ENCODE peak calls at places on chromosome 16, in eight cellular contexts. U is small intestine, I is cardiac muscle cell, L is heart right ventricle, Z is left ventricle myocardium inferior, O is H9, E is uterus, P is tibial artery. C is an unnamed sample.

GRCh38 chr16:30602595-30603277 is 7.5 kb downstream of the ZNF689 start:
- DNase-seq in U (no peak), I (no peak), L (no peak), Z (no peak), O (no peak), E (no peak), P (no peak), C (no peak)

GRCh38 chr16:55051571-55051970 is 120.9 kb downstream of the IRX5 start:
- DNase-seq in U (no peak), I (no peak), L (no peak), Z (no peak), O (peak; percentile 14), E (no peak), P (peak; percentile 31), C (no peak)

GRCh38 chr16:70713781-70714180 is 27.9 kb upstream of the MTSS2 start:
- DNase-seq in U (no peak), I (no peak), L (no peak), Z (no peak), O (no peak), E (no peak), P (no peak), C (no peak)

GRCh38 chr16:67244387-67245188 is 2.7 kb downstream of the FHOD1 start:
- DNase-seq in U (peak; percentile 61), I (no peak), L (peak; percentile 86), Z (peak; percentile 77), O (no peak), E (peak; percentile 48), P (peak; percentile 86), C (peak; percentile 92)

GRCh38 chr16:83969771-83970429 is 1.9 kb downstream of the NECAB2 start:
- DNase-seq in U (no peak), I (no peak), L (no peak), Z (peak; percentile 10), O (no peak), E (no peak), P (no peak), C (peak; percentile 59)

GRCh38 chr16:70157477-70158260 is 15.9 kb upstream of the CLEC18C start:
- DNase-seq in U (no peak), I (no peak), L (no peak), Z (no peak), O (no peak), E (no peak), P (no peak), C (no peak)

GRCh38 chr16:75116081-75116910 is at the start of gene LDHD:
- DNase-seq in U (peak; percentile 79), I (peak; percentile 75), L (peak; percentile 79), Z (peak; percentile 83), O (peak; percentile 88), E (peak; percentile 72), P (peak; percentile 94), C (peak; percentile 94)

GRCh38 chr16:11098601-11099377 is 154.4 kb downstream of the CLEC16A start:
- DNase-seq in U (no peak), I (no peak), L (no peak), Z (no peak), O (no peak), E (peak; percentile 37), P (peak; percentile 50), C (no peak)

GRCh38 chr16:8950580-8951077 is 13.1 kb downstream of the USP7 start:
- DNase-seq in U (no peak), I (peak; percentile 34), L (no peak), Z (no peak), O (no peak), E (no peak), P (no peak), C (no peak)

GRCh38 chr16:4500283-4500682 is 24.1 kb downstream of the HMOX2 start:
- DNase-seq in U (peak; percentile 49), I (peak; percentile 47), L (no peak), Z (no peak), O (no peak), E (no peak), P (no peak), C (no peak)

GRCh38 chr16:69796285-69797118 is 34.4 kb downstream of the WWP2 start:
- DNase-seq in U (peak; percentile 77), I (peak; percentile 78), L (peak; percentile 40), Z (no peak), O (peak; percentile 54), E (peak; percentile 25), P (no peak), C (no peak)

GRCh38 chr16:549544-550263 is 10.5 kb upstream of the PRR35 start:
- DNase-seq in U (no peak), I (no peak), L (no peak), Z (no peak), O (peak; percentile 72), E (no peak), P (no peak), C (no peak)

GRCh38 chr16:74997042-74997491 is 1.8 kb upstream of the ZNRF1 start:
- DNase-seq in U (no peak), I (no peak), L (no peak), Z (no peak), O (no peak), E (no peak), P (no peak), C (no peak)

GRCh38 chr16:27547851-27548250 is 1.9 kb downstream of the GTF3C1 start:
- DNase-seq in U (no peak), I (no peak), L (no peak), Z (no peak), O (no peak), E (no peak), P (no peak), C (no peak)

GRCh38 chr16:27549607-27549856 is 181 bp downstream of the GTF3C1 start:
- DNase-seq in U (no peak), I (no peak), L (no peak), Z (no peak), O (no peak), E (no peak), P (no peak), C (no peak)

GRCh38 chr16:27549857-27550581 is at the start of the genes GTF3C1 and KATNIP:
- DNase-seq in U (peak; percentile 100), I (peak; percentile 100), L (peak; percentile 100), Z (peak; percentile 100), O (peak; percentile 99), E (peak; percentile 100), P (peak; percentile 100), C (peak; percentile 100)

GRCh38 chr16:27551046-27551445 is 1.1 kb downstream of the KATNIP start:
- DNase-seq in U (no peak), I (no peak), L (no peak), Z (no peak), O (no peak), E (no peak), P (no peak), C (no peak)

GRCh38 chr16:27550582-27550920 is 607 bp downstream of the KATNIP start:
- DNase-seq in U (peak; percentile 1), I (no peak), L (no peak), Z (no peak), O (no peak), E (no peak), P (no peak), C (no peak)
- H3K27ac ChIP-seq in U (no peak overlapping the region), I (no peak overlapping the region), L (peak overlapping the region; percentile 90), Z (peak overlapping the region; percentile 90), O (no peak overlapping the region), E (peak overlapping the region; percentile 83), P (peak overlapping the region; percentile 82), C (peak overlapping the region; percentile 47)

DNA sequence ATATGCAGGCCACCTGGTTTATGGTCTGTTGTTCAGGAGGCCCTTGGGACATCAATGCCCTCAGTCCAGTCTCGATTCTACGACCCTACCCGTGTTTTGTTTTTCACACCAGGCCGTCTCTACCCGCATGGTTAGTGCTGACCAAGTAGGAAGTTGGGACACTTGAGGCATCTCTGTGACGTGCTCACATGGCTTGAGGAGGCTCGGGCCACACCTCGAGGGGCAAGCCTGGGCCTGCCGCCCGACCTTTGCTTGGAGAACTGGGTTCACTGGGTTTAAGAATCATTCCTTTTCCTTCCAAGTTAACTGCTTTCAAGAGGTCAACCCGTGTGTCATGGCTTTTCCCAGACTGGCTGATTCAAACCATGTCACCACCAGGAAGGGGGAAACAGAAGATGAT is 86.8 kb downstream of the CMIP start:
- DNase-seq in U (peak; percentile 93), I (no peak), L (no peak), Z (no peak), O (no peak), E (no peak), P (no peak), C (peak; percentile 68)
- H3K4me1 ChIP-seq in U (peaks cover 22% of the 10 kb centered on the region), I (peaks cover 3% of the 10 kb centered on the region), L (peaks cover 15% of the 10 kb centered on the region), Z (peaks cover 13% of the 10 kb centered on the region), O (peaks cover 3% of the 10 kb centered on the region), E (peaks cover 2% of the 10 kb centered on the region), P (no peaks in the 10 kb centered on the region), C (peaks cover 44% of the 10 kb centered on the region)

GRCh38 chr16:50677351-50677750 is 3.8 kb downstream of the SNX20 start:
- DNase-seq in U (no peak), I (no peak), L (no peak), Z (no peak), O (peak; percentile 45), E (no peak), P (peak; percentile 37), C (no peak)

GRCh38 chr16:50675686-50676610 is 5.2 kb downstream of the SNX20 start:
- DNase-seq in U (no peak), I (no peak), L (no peak), Z (no peak), O (no peak), E (no peak), P (no peak), C (peak; percentile 56)

GRCh38 chr16:50679266-50679665 is 1.8 kb downstream of the SNX20 start:
- DNase-seq in U (no peak), I (peak; percentile 15), L (no peak), Z (no peak), O (no peak), E (no peak), P (peak; percentile 65), C (no peak)

GRCh38 chr16:50674831-50675230 is 6.3 kb downstream of the SNX20 start:
- DNase-seq in U (no peak), I (no peak), L (no peak), Z (no peak), O (no peak), E (no peak), P (no peak), C (no peak)

DNA sequence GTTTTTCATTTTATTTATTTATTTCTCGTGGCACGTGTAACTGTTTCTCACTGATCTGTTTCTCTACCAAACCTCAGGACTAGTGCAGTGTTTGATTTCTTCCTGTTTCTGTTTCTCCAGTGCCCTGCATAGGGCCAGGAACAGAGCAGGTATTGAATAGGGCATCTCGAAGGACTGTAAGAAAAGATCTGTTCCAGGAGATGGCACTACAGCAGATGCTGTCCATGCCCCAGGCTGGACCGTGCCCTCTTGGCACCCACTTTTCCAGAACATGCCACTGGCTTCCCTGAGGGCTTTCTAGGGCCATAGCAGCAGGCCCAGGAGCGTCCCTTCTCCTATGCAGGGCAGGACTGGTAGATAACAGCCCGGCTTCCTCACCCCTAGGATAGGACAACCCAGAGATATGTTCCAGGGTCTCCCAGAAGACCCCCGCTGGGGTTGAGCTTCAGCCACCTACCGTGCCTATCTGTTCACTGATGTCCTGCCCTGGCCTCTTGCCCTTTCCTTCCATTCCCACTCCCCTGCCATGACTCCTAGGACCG is 4.4 kb downstream of the SNX20 start:
- DNase-seq in U (no peak), I (no peak), L (no peak), Z (no peak), O (no peak), E (no peak), P (no peak), C (no peak)
- H3K27ac ChIP-seq in U (no peak overlapping the region), I (no peak overlapping the region), L (no peak overlapping the region), Z (no peak overlapping the region), O (no peak overlapping the region), E (no peak overlapping the region), P (no peak overlapping the region), C (no peak overlapping the region)

DNA sequence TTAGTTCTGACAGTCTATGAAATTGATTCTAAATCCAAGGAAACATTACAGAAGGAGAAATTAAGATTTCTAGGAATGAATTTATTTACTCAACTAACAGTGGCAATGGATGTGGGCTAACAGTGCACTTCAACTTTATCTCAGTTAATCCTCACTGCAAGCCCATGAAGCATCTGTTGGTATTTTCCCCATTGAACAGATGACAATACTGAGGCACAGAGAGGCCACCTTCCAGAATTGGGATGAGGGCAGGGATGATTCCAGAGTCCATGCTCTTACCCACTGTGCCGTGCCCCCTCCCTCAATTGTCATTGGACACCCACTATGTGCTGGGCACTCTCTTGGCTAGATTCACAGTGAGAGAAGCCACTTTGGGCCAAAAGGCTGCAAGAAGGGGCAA is 89.0 kb downstream of the XYLT1 start:
- DNase-seq in U (no peak), I (no peak), L (no peak), Z (no peak), O (no peak), E (no peak), P (no peak), C (no peak)
- H3K4me1 ChIP-seq in U (no peaks in the 10 kb centered on the region), I (peaks cover 87% of the 10 kb centered on the region), L (peaks cover 26% of the 10 kb centered on the region), Z (peaks cover 36% of the 10 kb centered on the region), O (peaks cover 33% of the 10 kb centered on the region), E (peaks cover 18% of the 10 kb centered on the region), P (no peaks in the 10 kb centered on the region), C (peaks cover 3% of the 10 kb centered on the region)